ENCODE peak calls at places on chromosome 21, in four cellular contexts. One of them, this sample, is unnamed.

GRCh38 chr21:20774737-20775136 is 223.5 kb upstream of the NCAM2 start:
- DNase-seq in K562: no peak
- DNase-seq in IMR-90: no peak
- DNase-seq in GM12878: no peak
- DNase-seq in this sample: no peak

GRCh38 chr21:38325761-38326420 is 69.1 kb downstream of the KCNJ15 start:
- DNase-seq in K562: no peak
- DNase-seq in IMR-90: no peak
- DNase-seq in GM12878: no peak
- DNase-seq in this sample: no peak

GRCh38 chr21:20443558-20444155 is 554.6 kb upstream of the NCAM2 start:
- DNase-seq in K562: peak
- DNase-seq in IMR-90: no peak
- DNase-seq in GM12878: no peak
- DNase-seq in this sample: no peak

GRCh38 chr21:35252831-35253230 is 203.7 kb upstream of the RUNX1 start:
- DNase-seq in K562: no peak
- DNase-seq in IMR-90: peak
- DNase-seq in GM12878: no peak
- DNase-seq in this sample: no peak

GRCh38 chr21:42063206-42063577 is 7.9 kb upstream of the UMODL1 start:
- DNase-seq in K562: no peak
- DNase-seq in IMR-90: no peak
- DNase-seq in GM12878: peak
- DNase-seq in this sample: no peak

GRCh38 chr21:42426876-42427480 is 23.3 kb downstream of the UBASH3A start:
- DNase-seq in K562: no peak
- DNase-seq in IMR-90: no peak
- DNase-seq in GM12878: no peak
- DNase-seq in this sample: no peak

GRCh38 chr21:34892196-34892595 is 156.9 kb downstream of the RUNX1 start:
- DNase-seq in K562: no peak
- DNase-seq in IMR-90: peak
- DNase-seq in GM12878: no peak
- DNase-seq in this sample: peak

GRCh38 chr21:9738527-9738926 is 782.9 kb upstream of the TPTE start:
- DNase-seq in K562: no peak
- DNase-seq in IMR-90: no peak
- DNase-seq in GM12878: no peak
- DNase-seq in this sample: no peak

GRCh38 chr21:38384675-38385074 is 113.6 kb downstream of the ERG start:
- DNase-seq in K562: no peak
- DNase-seq in IMR-90: no peak
- DNase-seq in GM12878: no peak
- DNase-seq in this sample: no peak

GRCh38 chr21:20570824-20571232 is 427.4 kb upstream of the NCAM2 start:
- DNase-seq in K562: peak
- DNase-seq in IMR-90: no peak
- DNase-seq in GM12878: no peak
- DNase-seq in this sample: no peak

GRCh38 chr21:37792046-37792445 is 124.2 kb downstream of the KCNJ6 start:
- DNase-seq in K562: no peak
- DNase-seq in IMR-90: peak
- DNase-seq in GM12878: no peak
- DNase-seq in this sample: no peak

GRCh38 chr21:35559128-35559831 is 501.0 kb downstream of the SETD4 start:
- DNase-seq in K562: no peak
- DNase-seq in IMR-90: peak
- DNase-seq in GM12878: no peak
- DNase-seq in this sample: no peak

GRCh38 chr21:29843818-29844217 is 96.0 kb downstream of the GRIK1 start:
- DNase-seq in K562: no peak
- DNase-seq in IMR-90: no peak
- DNase-seq in GM12878: no peak
- DNase-seq in this sample: no peak

GRCh38 chr21:25572895-25573310 is 34.4 kb downstream of the MRPL39 start:
- DNase-seq in K562: no peak
- DNase-seq in IMR-90: peak
- DNase-seq in GM12878: peak
- DNase-seq in this sample: peak

GRCh38 chr21:43361127-43361492 is 65.8 kb downstream of the SIK1 start:
- DNase-seq in K562: no peak
- DNase-seq in IMR-90: peak
- DNase-seq in GM12878: no peak
- DNase-seq in this sample: no peak

GRCh38 chr21:39311164-39311563 is 2.3 kb downstream of the BRWD1 start:
- DNase-seq in K562: no peak
- DNase-seq in IMR-90: no peak
- DNase-seq in GM12878: no peak
- DNase-seq in this sample: no peak

GRCh38 chr21:35738342-35738961 is 321.9 kb downstream of the SETD4 start:
- DNase-seq in K562: no peak
- DNase-seq in IMR-90: peak
- DNase-seq in GM12878: no peak
- DNase-seq in this sample: peak

GRCh38 chr21:35072960-35073359 is 23.9 kb upstream of the RUNX1 start:
- DNase-seq in K562: no peak
- DNase-seq in IMR-90: peak
- DNase-seq in GM12878: no peak
- DNase-seq in this sample: peak

DNA sequence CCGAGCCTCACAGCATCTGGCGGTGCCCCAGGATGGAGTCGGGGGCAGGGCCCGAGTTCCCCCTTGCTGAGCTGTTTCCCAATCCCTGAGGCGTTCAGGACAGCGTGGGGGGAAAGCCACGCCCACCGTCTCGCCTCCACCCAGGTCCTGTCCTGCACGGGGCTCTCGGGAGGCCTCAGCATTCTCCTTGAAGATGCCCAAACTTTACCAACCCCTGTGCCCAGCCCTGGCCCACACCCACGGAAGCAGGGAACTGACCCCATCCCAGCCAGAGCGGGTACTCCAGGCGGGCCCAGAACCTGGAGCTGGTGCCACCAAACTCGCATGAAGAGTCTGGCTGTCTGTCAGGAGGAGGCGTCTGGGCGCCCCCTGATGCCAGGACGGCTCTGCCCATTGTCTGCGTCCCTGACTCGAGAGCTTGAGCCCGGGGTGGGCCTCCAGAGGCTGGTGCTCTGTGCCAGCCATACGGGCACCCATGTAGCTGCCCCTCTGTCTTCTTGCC is 35.3 kb upstream of the POFUT2 start:
- DNase-seq in K562: peak
- DNase-seq in IMR-90: no peak
- DNase-seq in GM12878: no peak
- DNase-seq in this sample: no peak
- TF ChIP-seq FOS in K562: no peak
- TF ChIP-seq FOS in IMR-90: no peak
- TF ChIP-seq FOS in GM12878: no peak
- TF ChIP-seq FOS in this sample: no peak

GRCh38 chr21:18387994-18388393 is 15.6 kb downstream of the TMPRSS15 start:
- DNase-seq in K562: no peak
- DNase-seq in IMR-90: no peak
- DNase-seq in GM12878: no peak
- DNase-seq in this sample: no peak

GRCh38 chr21:18384771-18385170 is 18.8 kb downstream of the TMPRSS15 start:
- DNase-seq in K562: peak
- DNase-seq in IMR-90: no peak
- DNase-seq in GM12878: no peak
- DNase-seq in this sample: peak

GRCh38 chr21:18382141-18382540 is 21.4 kb downstream of the TMPRSS15 start:
- DNase-seq in K562: no peak
- DNase-seq in IMR-90: no peak
- DNase-seq in GM12878: no peak
- DNase-seq in this sample: no peak
- TF ChIP-seq FOS in K562: no peak
- TF ChIP-seq FOS in IMR-90: no peak
- TF ChIP-seq FOS in GM12878: no peak
- TF ChIP-seq FOS in this sample: no peak

DNA sequence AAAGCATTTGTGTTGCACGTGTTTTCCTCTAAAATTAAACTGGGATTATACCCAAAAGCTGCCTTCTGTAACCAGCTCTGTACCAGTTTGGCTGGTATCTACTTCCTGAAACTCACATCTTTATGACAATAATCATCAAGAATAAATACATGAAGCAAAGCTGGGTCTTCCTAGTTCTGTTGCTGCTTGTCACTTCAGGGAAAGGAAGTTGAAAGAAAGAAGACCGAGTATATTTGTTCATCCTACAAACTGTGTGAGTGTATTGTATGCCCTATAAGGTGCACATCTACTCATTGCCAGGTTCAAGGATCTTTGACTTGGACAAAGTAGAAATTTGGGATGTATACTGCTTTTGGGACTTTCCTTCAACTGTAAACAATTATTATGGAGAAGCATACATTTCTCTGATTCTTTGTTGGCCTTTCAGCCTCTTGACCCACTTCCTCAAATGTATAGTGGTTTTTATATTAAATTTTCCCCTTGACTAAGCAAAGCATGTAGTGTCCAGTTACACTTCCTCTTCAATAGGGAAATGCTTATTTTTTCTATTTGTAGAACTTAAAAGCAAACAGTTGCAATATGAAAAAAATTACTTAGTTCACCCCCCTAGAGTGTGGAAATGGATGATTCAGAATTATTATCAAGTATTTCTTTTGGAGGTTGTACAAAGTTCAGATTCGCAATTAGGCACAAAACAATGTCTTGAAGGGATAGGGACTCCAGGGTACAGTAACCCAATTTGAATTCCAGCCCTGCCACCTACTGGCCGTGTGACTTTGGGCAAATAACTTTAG is 28.9 kb upstream of the IFNGR2 start:
- DNase-seq in K562: no peak
- DNase-seq in IMR-90: peak
- DNase-seq in GM12878: no peak
- DNase-seq in this sample: peak
- TF ChIP-seq FOS in K562: no peak
- TF ChIP-seq FOS in IMR-90: no peak
- TF ChIP-seq FOS in GM12878: no peak
- TF ChIP-seq FOS in this sample: peak

GRCh38 chr21:27475363-27475955 is 508.6 kb upstream of the ADAMTS5 start:
- DNase-seq in K562: no peak
- DNase-seq in IMR-90: no peak
- DNase-seq in GM12878: no peak
- DNase-seq in this sample: no peak
- TF ChIP-seq FOS in K562: no peak
- TF ChIP-seq FOS in IMR-90: no peak
- TF ChIP-seq FOS in GM12878: no peak
- TF ChIP-seq FOS in this sample: no peak